ENCODE peak calls at places on chromosomes 2 and 18, in four cellular contexts. O is K562, U is SK-N-SH, K is HepG2. N is an unnamed sample.

GRCh38 chr2:165868211-165868610 is 74.2 kb upstream of the GALNT3 start:
- DNase-seq in O (no peak), U (peak; percentile 33), K (no peak), N (peak; percentile 17)

GRCh38 chr2:149160701-149161217 is 122.3 kb downstream of the LYPD6B start:
- DNase-seq in O (no peak), U (no peak), K (no peak), N (no peak)

GRCh38 chr18:26515643-26516495 is 32.5 kb downstream of the KCTD1 start:
- DNase-seq in O (no peak), U (no peak), K (no peak), N (no peak)

GRCh38 chr2:111704246-111704645 is 179.7 kb downstream of the ANAPC1 start:
- DNase-seq in O (no peak), U (no peak), K (peak; percentile 28), N (no peak)

GRCh38 chr2:242031481-242032019 is 162.0 kb downstream of the RTP5 start:
- DNase-seq in O (no peak), U (no peak), K (no peak), N (no peak)

GRCh38 chr2:101157272-101157671 is 6.1 kb upstream of the TBC1D8 start:
- DNase-seq in O (no peak), U (no peak), K (no peak), N (no peak)

GRCh38 chr2:45361666-45362065 is 249.4 kb downstream of the SRBD1 start:
- DNase-seq in O (no peak), U (no peak), K (no peak), N (no peak)

GRCh38 chr2:23574919-23575654 is 190.1 kb downstream of the KLHL29 start:
- DNase-seq in O (no peak), U (no peak), K (no peak), N (peak; percentile 28)

GRCh38 chr18:621181-621580 is 24.4 kb downstream of the CLUL1 start:
- DNase-seq in O (peak; percentile 47), U (no peak), K (no peak), N (no peak)

GRCh38 chr2:189654641-189655040 is 6.6 kb upstream of the ASNSD1 start:
- DNase-seq in O (no peak), U (no peak), K (no peak), N (no peak)

GRCh38 chr18:79608069-79608468 is 71.5 kb upstream of the CTDP1 start:
- DNase-seq in O (no peak), U (no peak), K (no peak), N (no peak)

GRCh38 chr2:149040451-149040850 is 2.0 kb downstream of the LYPD6B start:
- DNase-seq in O (peak; percentile 79), U (no peak), K (peak; percentile 24), N (peak; percentile 60)

GRCh38 chr2:189178726-189179606 is 595 bp downstream of the COL5A2 start:
- DNase-seq in O (no peak), U (no peak), K (no peak), N (peak; percentile 7)

GRCh38 chr2:127039387-127040031 is 67.4 kb downstream of the BIN1 start:
- DNase-seq in O (no peak), U (no peak), K (no peak), N (no peak)

GRCh38 chr2:12709207-12709522 is 7.6 kb upstream of the TRIB2 start:
- DNase-seq in O (no peak), U (no peak), K (no peak), N (no peak)

GRCh38 chr18:50879302-50880107 is 587 bp downstream of the ME2 start:
- DNase-seq in O (peak; percentile 44), U (no peak), K (peak; percentile 18), N (peak; percentile 21)

GRCh38 chr2:183594150-183594549 is 469.9 kb downstream of the NUP35 start:
- DNase-seq in O (no peak), U (no peak), K (no peak), N (no peak)

GRCh38 chr18:73891572-73892421 is 255.8 kb downstream of the FBXO15 start:
- DNase-seq in O (peak; percentile 1), U (peak; percentile 7), K (no peak), N (peak; percentile 7)

GRCh38 chr18:50528806-50529205 is 31.1 kb upstream of the MAPK4 start:
- DNase-seq in O (no peak), U (no peak), K (no peak), N (no peak)

GRCh38 chr2:146262606-146263005 is 1582.2 kb upstream of the ACVR2A start:
- DNase-seq in O (no peak), U (no peak), K (no peak), N (no peak)

GRCh38 chr18:28794459-28795245 is 617.7 kb upstream of the CDH2 start:
- DNase-seq in O (no peak), U (no peak), K (no peak), N (no peak)

GRCh38 chr18:22043837-22044236 is 125.6 kb upstream of the GATA6 start:
- DNase-seq in O (no peak), U (no peak), K (no peak), N (no peak)

GRCh38 chr18:6537468-6537867 is 122.8 kb upstream of the L3MBTL4 start:
- DNase-seq in O (no peak), U (no peak), K (no peak), N (no peak)

GRCh38 chr2:174971868-174972781 is 33.1 kb downstream of the CHN1 start:
- DNase-seq in O (no peak), U (peak; percentile 25), K (no peak), N (no peak)

GRCh38 chr2:96874099-96874831 is 4.4 kb upstream of the SEMA4C start:
- DNase-seq in O (peak; percentile 43), U (no peak), K (no peak), N (no peak)

GRCh38 chr2:23757686-23758433 is 169.1 kb downstream of the ATAD2B start:
- DNase-seq in O (peak; percentile 59), U (no peak), K (peak; percentile 43), N (no peak)

GRCh38 chr2:150259746-150260145 is 227.7 kb downstream of the RND3 start:
- DNase-seq in O (no peak), U (no peak), K (no peak), N (no peak)

GRCh38 chr2:209600257-209601180 is 171.1 kb upstream of the UNC80 start:
- DNase-seq in O (no peak), U (peak; percentile 44), K (no peak), N (no peak)

GRCh38 chr2:108971661-108972566 is 17.1 kb downstream of the EDAR start:
- DNase-seq in O (no peak), U (no peak), K (no peak), N (no peak)

GRCh38 chr18:72986103-72986502 is 118.3 kb upstream of the NETO1 start:
- DNase-seq in O (no peak), U (no peak), K (no peak), N (no peak)

GRCh38 chr18:78625895-78626294 is 353.7 kb upstream of the SALL3 start:
- DNase-seq in O (no peak), U (no peak), K (no peak), N (no peak)

GRCh38 chr2:133986881-133987793 is 266.7 kb upstream of the MGAT5 start:
- DNase-seq in O (no peak), U (no peak), K (no peak), N (no peak)

GRCh38 chr18:274313-274712 is 6.5 kb upstream of the THOC1 start:
- DNase-seq in O (no peak), U (no peak), K (no peak), N (no peak)

GRCh38 chr2:128321421-128321775 is 2.7 kb upstream of the HS6ST1 start:
- DNase-seq in O (no peak), U (no peak), K (no peak), N (no peak)

DNA sequence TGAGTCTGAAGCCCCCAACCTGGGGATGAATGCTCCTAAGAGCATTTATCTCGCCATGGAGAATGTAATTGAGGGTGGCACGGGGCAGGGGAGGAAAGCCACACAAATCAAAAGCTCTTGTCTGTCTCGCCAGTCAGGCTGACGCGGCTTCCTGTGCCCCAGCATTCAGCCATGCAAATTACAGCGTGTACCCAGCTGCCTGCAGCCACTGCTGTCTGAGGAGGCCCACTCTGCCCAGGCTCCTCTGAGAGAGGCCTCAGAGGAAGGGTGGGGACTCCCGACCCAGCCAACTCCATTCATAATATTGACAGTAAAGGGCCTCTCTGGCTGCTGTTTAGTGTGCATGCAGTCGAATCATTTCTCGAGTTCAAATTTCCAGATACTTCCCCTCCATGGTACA is 22.0 kb downstream of the SMAD7 start:
- DNase-seq in O (no peak), U (peak; percentile 73), K (peak; percentile 65), N (no peak)
- TF ChIP-seq FOXM1 in O (no peak), U (no peak), K (no peak), N (no peak)

GRCh38 chr18:3180325-3180724 is 39.4 kb downstream of the MYOM1 start:
- DNase-seq in O (no peak), U (no peak), K (no peak), N (no peak)
- TF ChIP-seq FOXM1 in O (no peak), U (no peak), K (no peak), N (no peak)

DNA sequence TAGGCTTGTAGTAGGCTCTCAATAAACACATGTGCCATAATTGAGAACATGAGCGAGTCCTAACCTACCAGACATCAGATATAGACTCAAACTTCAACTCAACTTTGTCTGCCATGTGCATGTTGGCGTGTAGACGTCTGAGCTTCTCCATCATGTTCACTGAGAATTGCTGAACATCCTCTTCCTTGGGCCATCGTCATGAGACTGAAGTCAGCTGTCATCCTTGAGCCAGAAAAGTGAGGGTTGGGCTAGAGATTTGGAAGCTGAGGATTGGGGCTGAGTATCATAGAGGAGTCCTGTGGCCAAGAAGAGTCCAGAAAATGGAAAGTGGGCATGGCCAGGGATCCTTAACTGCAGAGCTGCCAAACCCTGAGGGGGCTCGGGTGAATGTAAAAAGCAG is 7.8 kb upstream of the EFR3B start:
- DNase-seq in O (no peak), U (no peak), K (no peak), N (no peak)
- TF ChIP-seq FOXM1 in O (no peak), U (no peak), K (no peak), N (no peak)

GRCh38 chr2:224436634-224437033 is 34.7 kb upstream of the FAM124B start:
- DNase-seq in O (no peak), U (no peak), K (no peak), N (no peak)

GRCh38 chr2:224432003-224432574 is 30.2 kb upstream of the FAM124B start:
- DNase-seq in O (no peak), U (no peak), K (no peak), N (no peak)

GRCh38 chr2:224429441-224429810 is 27.5 kb upstream of the FAM124B start:
- DNase-seq in O (no peak), U (no peak), K (no peak), N (no peak)

GRCh38 chr2:224434618-224435017 is 32.7 kb upstream of the FAM124B start:
- DNase-seq in O (no peak), U (no peak), K (no peak), N (no peak)

DNA sequence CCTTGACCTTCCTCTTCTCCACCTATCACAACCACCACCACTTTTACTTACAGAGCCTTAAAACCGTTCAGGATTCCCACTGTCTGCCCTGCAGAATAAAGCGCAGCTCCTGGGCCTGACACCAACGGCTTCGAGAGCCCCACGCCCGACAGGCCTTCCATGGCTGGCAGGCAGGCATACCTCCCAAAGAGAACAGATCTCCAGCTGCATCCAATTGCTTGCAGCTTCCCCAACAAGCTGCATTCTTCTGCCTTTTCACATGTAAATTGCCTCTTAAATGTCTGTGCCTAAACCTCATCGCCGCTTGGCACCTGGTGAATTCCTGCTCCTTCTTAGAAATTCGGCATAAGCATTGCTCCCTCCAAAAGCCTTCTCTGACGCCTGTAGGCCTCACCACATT is 31.5 kb upstream of the FAM124B start:
- DNase-seq in O (no peak), U (no peak), K (no peak), N (no peak)
- TF ChIP-seq FOXM1 in O (no peak), U (no peak), K (no peak), N (no peak)

N was measured in HEK293T.